ENCODE peak calls at places on chromosomes 16 and 17, in ten cellular contexts. E is stimulated activated CD8-positive, alpha-beta memory T cell treated with anti-CD3 and anti-CD28 coated beads, Interleukin-7, amount 100 ng/mL, for 1 hour; K is stomach; W is LHCN-M2; N is HL-60; D is ureter; G is activated T-cell treated with anti-CD3 and anti-CD28 coated beads, Interleukin-2, amount 50 U/mL, for 4 hours; C is left colon; Y is Daoy; O is retina. S is an unnamed sample.

GRCh38 chr17:66268247-66268927 is 34.0 kb upstream of the PRKCA start:
- DNase-seq in O (no peak), K (no peak), G (no peak), C (no peak), Y (peak; percentile 27), N (no peak), W (peak; percentile 67), D (no peak), E (no peak), S (no peak)

GRCh38 chr17:3959295-3959899 is 4.8 kb downstream of the ATP2A3 start:
- DNase-seq in O (no peak), E (no peak), W (peak; percentile 96), Y (peak; percentile 75), K (peak; percentile 66), C (peak; percentile 77), N (no peak), D (peak; percentile 70), G (no peak), S (no peak)

GRCh38 chr16:88378401-88378800 is 4.4 kb upstream of the ZNF469 start:
- DNase-seq in W (no peak), D (no peak), Y (no peak), E (no peak), O (no peak), G (no peak), C (no peak), K (no peak), N (no peak), S (peak; percentile 12)

GRCh38 chr16:87210949-87211348 is 106.2 kb downstream of the C16orf95 start:
- DNase-seq in O (no peak), Y (no peak), C (no peak), E (no peak), D (no peak), N (no peak), G (no peak), W (peak; percentile 50), K (no peak), S (no peak)

GRCh38 chr17:14510136-14510535 is 209.3 kb downstream of the HS3ST3B1 start:
- DNase-seq in W (peak; percentile 60), K (no peak), D (no peak), E (no peak), N (no peak), O (no peak), C (no peak), Y (peak; percentile 10), G (no peak), S (no peak)

GRCh38 chr16:25045696-25046381 is 30.7 kb upstream of the ARHGAP17 start:
- DNase-seq in E (no peak), Y (peak; percentile 29), O (no peak), N (no peak), D (no peak), W (peak; percentile 66), G (no peak), C (no peak), K (no peak), S (no peak)

GRCh38 chr17:47318197-47318918 is 5.4 kb upstream of the EFCAB13 start:
- DNase-seq in N (no peak), O (no peak), E (no peak), D (no peak), Y (no peak), G (no peak), W (no peak), K (no peak), C (no peak), S (no peak)

GRCh38 chr17:2624292-2624731 is 30.9 kb downstream of the PAFAH1B1 start:
- DNase-seq in K (no peak), W (no peak), N (peak; percentile 41), O (no peak), Y (no peak), E (no peak), C (no peak), G (no peak), D (no peak), S (no peak)

GRCh38 chr17:11797803-11798202 is 199.5 kb downstream of the ZNF18 start:
- DNase-seq in G (no peak), O (no peak), W (no peak), E (no peak), C (no peak), N (no peak), Y (peak; percentile 43), D (no peak), K (no peak), S (no peak)

GRCh38 chr16:84312783-84313382 is 18.2 kb downstream of the WFDC1 start:
- DNase-seq in E (no peak), N (no peak), G (no peak), O (peak; percentile 44), D (no peak), W (no peak), K (no peak), Y (no peak), C (peak; percentile 85), S (no peak)

GRCh38 chr17:78117027-78117981 is 11.3 kb downstream of the TMC6 start:
- DNase-seq in C (peak; percentile 63), D (no peak), K (peak; percentile 60), W (no peak), G (no peak), N (no peak), E (no peak), Y (peak; percentile 58), O (no peak), S (peak; percentile 44)

GRCh38 chr17:37671813-37672544 is 28.7 kb upstream of the DDX52 start:
- DNase-seq in E (no peak), Y (peak; percentile 33), N (no peak), W (peak; percentile 83), G (no peak), K (no peak), O (no peak), C (no peak), D (no peak), S (no peak)

GRCh38 chr17:8832711-8833352 is 33.7 kb upstream of the MFSD6L start:
- DNase-seq in E (peak; percentile 2), D (no peak), W (no peak), G (peak; percentile 18), K (no peak), N (no peak), C (peak; percentile 56), O (peak; percentile 35), Y (peak; percentile 43), S (no peak)

GRCh38 chr16:17470871-17471744 is at the start of gene XYLT1:
- DNase-seq in C (peak; percentile 69), O (peak; percentile 69), Y (peak; percentile 92), K (peak; percentile 46), N (peak; percentile 37), D (peak; percentile 70), G (peak; percentile 54), W (peak; percentile 93), E (no peak), S (peak; percentile 81)

GRCh38 chr17:48636177-48637018 is 10.2 kb upstream of the HOXB9 start:
- DNase-seq in D (peak; percentile 79), C (peak; percentile 92), E (peak; percentile 37), Y (peak; percentile 89), G (peak; percentile 66), W (peak; percentile 75), K (peak; percentile 48), N (peak; percentile 70), O (peak; percentile 89), S (peak; percentile 45)

GRCh38 chr17:55334285-55334684 is 69.5 kb downstream of the HLF start:
- DNase-seq in O (no peak), W (peak; percentile 29), K (no peak), E (no peak), Y (peak; percentile 24), G (no peak), C (no peak), D (no peak), N (no peak), S (no peak)

GRCh38 chr16:70158261-70158939 is 15.2 kb upstream of the CLEC18C start:
- DNase-seq in Y (no peak), W (no peak), O (no peak), D (peak; percentile 39), E (no peak), N (peak; percentile 27), K (no peak), G (no peak), C (no peak), S (peak; percentile 37)

GRCh38 chr17:74770498-74771318 is 5.4 kb downstream of the NAT9 start:
- DNase-seq in D (no peak), K (peak; percentile 89), G (peak; percentile 72), W (no peak), C (peak; percentile 84), O (peak; percentile 60), Y (peak; percentile 71), E (peak; percentile 61), N (peak; percentile 75), S (no peak)

GRCh38 chr17:29929006-29929543 is 953 bp downstream of the SSH2 start:
- DNase-seq in C (peak; percentile 69), N (peak; percentile 55), G (no peak), D (no peak), Y (peak; percentile 41), E (no peak), K (peak; percentile 43), W (peak; percentile 41), O (no peak), S (no peak)

GRCh38 chr16:27759301-27759871 is 209.4 kb downstream of the KATNIP start:
- DNase-seq in G (no peak), W (peak; percentile 37), Y (peak; percentile 58), O (no peak), K (no peak), C (no peak), E (no peak), N (no peak), D (no peak), S (no peak)

GRCh38 chr16:57888128-57888527 is 82.8 kb downstream of the CNGB1 start:
- DNase-seq in G (no peak), E (no peak), W (no peak), K (no peak), Y (no peak), D (no peak), C (no peak), N (no peak), O (no peak), S (no peak)

GRCh38 chr16:4388275-4389021 is 16.8 kb downstream of the VASN start:
- DNase-seq in D (no peak), O (no peak), C (no peak), N (no peak), K (no peak), Y (no peak), E (no peak), G (no peak), W (no peak), S (no peak)

GRCh38 chr16:27462200-27462845 is 60.3 kb downstream of the IL21R start:
- DNase-seq in K (no peak), E (no peak), G (no peak), W (no peak), N (no peak), C (no peak), Y (no peak), O (no peak), D (no peak), S (no peak)

GRCh38 chr17:48779421-48779820 is 37.6 kb downstream of the TTLL6 start:
- DNase-seq in Y (no peak), W (no peak), D (no peak), G (no peak), O (no peak), C (no peak), K (no peak), N (no peak), E (no peak), S (no peak)

GRCh38 chr17:39658760-39659159 is 6.4 kb upstream of the TCAP start:
- DNase-seq in E (no peak), D (no peak), Y (no peak), K (no peak), W (no peak), O (no peak), C (no peak), G (no peak), N (no peak), S (no peak)

GRCh38 chr16:89193021-89193575 is 7.2 kb downstream of the SLC22A31 start:
- DNase-seq in G (no peak), D (no peak), O (no peak), K (peak; percentile 62), Y (peak; percentile 80), E (no peak), W (no peak), N (peak; percentile 67), C (no peak), S (peak; percentile 75)

S was measured in CD14-positive monocyte.